ENCODE peak calls at places on chromosomes 3 and 15, in five cellular contexts. Q is A549, W is transverse colon, G is sigmoid colon, K is stomach. N is an unnamed sample.

GRCh38 chr15:68765602-68766368 is 54.9 kb downstream of the ANP32A start:
- DNase-seq in W (no peak), K (no peak), Q (no peak), G (no peak), N (peak; percentile 86)

GRCh38 chr3:33064929-33065328 is 32.0 kb downstream of the GLB1 start:
- DNase-seq in Q (no peak), W (no peak), K (no peak), G (no peak), N (peak; percentile 66)

GRCh38 chr3:153734777-153735551 is 386.2 kb upstream of the ARHGEF26 start:
- DNase-seq in G (no peak), Q (peak; percentile 13), K (no peak), W (no peak), N (no peak)

GRCh38 chr15:101128191-101128590 is 123.7 kb downstream of the CHSY1 start:
- DNase-seq in G (no peak), Q (no peak), K (no peak), W (no peak), N (no peak)

GRCh38 chr3:78839710-78840109 is 928.1 kb downstream of the ROBO1 start:
- DNase-seq in Q (no peak), W (no peak), K (no peak), G (no peak), N (no peak)

GRCh38 chr15:90957105-90957790 is 2.6 kb downstream of the RCCD1 start:
- DNase-seq in G (no peak), Q (no peak), K (peak; percentile 42), W (no peak), N (no peak)

GRCh38 chr15:40340038-40340739 is 550 bp downstream of the CCDC9B start:
- DNase-seq in K (peak; percentile 70), W (peak; percentile 76), G (peak; percentile 96), Q (no peak), N (no peak)

GRCh38 chr3:49132437-49133225 is at the start of gene LAMB2:
- DNase-seq in K (peak; percentile 77), W (peak; percentile 79), G (peak; percentile 89), Q (peak; percentile 69), N (peak; percentile 94)

GRCh38 chr3:39639344-39640236 is 169.8 kb upstream of the MYRIP start:
- DNase-seq in K (no peak), G (no peak), Q (peak; percentile 87), W (no peak), N (no peak)

GRCh38 chr15:82835391-82835917 is 26.0 kb downstream of the WHAMM start:
- DNase-seq in Q (no peak), K (no peak), W (no peak), G (no peak), N (no peak)

GRCh38 chr3:67083277-67083676 is 85.2 kb downstream of the KBTBD8 start:
- DNase-seq in K (no peak), W (no peak), G (no peak), Q (no peak), N (no peak)

GRCh38 chr3:1037631-1038030 is 55.2 kb upstream of the CNTN6 start:
- DNase-seq in W (no peak), Q (no peak), G (no peak), K (no peak), N (no peak)

GRCh38 chr15:63035977-63036376 is 6.6 kb upstream of the TPM1 start:
- DNase-seq in K (no peak), G (no peak), Q (no peak), W (no peak), N (no peak)

GRCh38 chr3:25654576-25654975 is 10.1 kb downstream of the TOP2B start:
- DNase-seq in K (no peak), W (no peak), G (no peak), Q (no peak), N (no peak)

GRCh38 chr3:45881031-45882022 is 5.0 kb upstream of the CCR9 start:
- DNase-seq in W (peak; percentile 13), G (no peak), K (no peak), Q (no peak), N (no peak)

GRCh38 chr15:101091080-101092017 is 160.5 kb downstream of the CHSY1 start:
- DNase-seq in K (no peak), G (no peak), W (no peak), Q (no peak), N (no peak)

GRCh38 chr15:98823012-98823458 is 174.7 kb downstream of the IGF1R start:
- DNase-seq in G (no peak), W (no peak), Q (no peak), K (no peak), N (no peak)

GRCh38 chr3:66572938-66573710 is 72.3 kb upstream of the LRIG1 start:
- DNase-seq in W (no peak), Q (peak; percentile 5), K (no peak), G (no peak), N (no peak)

GRCh38 chr3:79846148-79846933 is 78.5 kb upstream of the ROBO1 start:
- DNase-seq in G (no peak), Q (no peak), K (no peak), W (no peak), N (no peak)

GRCh38 chr3:186786810-186787375 is 3.5 kb downstream of the EIF4A2 start:
- DNase-seq in Q (no peak), W (no peak), G (no peak), K (no peak), N (no peak)

GRCh38 chr3:191438150-191438814 is 22.7 kb upstream of the PYDC2 start:
- DNase-seq in Q (no peak), W (no peak), K (no peak), G (no peak), N (no peak)

GRCh38 chr3:183924956-183925355 is 40.3 kb upstream of the PARL start:
- DNase-seq in K (peak; percentile 62), G (no peak), Q (peak; percentile 15), W (no peak), N (no peak)

GRCh38 chr15:85785887-85786777 is 8.6 kb downstream of the KLHL25 start:
- DNase-seq in G (no peak), K (no peak), Q (peak; percentile 83), W (peak; percentile 66), N (no peak)

GRCh38 chr15:97194750-97195149 is 765.8 kb upstream of the ARRDC4 start:
- DNase-seq in K (no peak), G (no peak), W (no peak), Q (no peak), N (no peak)

GRCh38 chr15:97196066-97197027 is 764.2 kb upstream of the ARRDC4 start:
- DNase-seq in K (no peak), G (no peak), W (no peak), Q (no peak), N (no peak)

GRCh38 chr15:97200161-97200560 is 760.3 kb upstream of the ARRDC4 start:
- DNase-seq in Q (no peak), K (no peak), G (no peak), W (no peak), N (no peak)
- H3K4me1 ChIP-seq in Q (no peaks in the 10 kb centered on the region), K (no peaks in the 10 kb centered on the region), G (no peaks in the 10 kb centered on the region), W (no peaks in the 10 kb centered on the region), N (no peaks in the 10 kb centered on the region)

GRCh38 chr15:26531489-26531888 is 241.4 kb downstream of the GABRB3 start:
- DNase-seq in W (no peak), K (no peak), Q (no peak), G (no peak), N (no peak)
- H3K9me3 ChIP-seq in W (peaks cover 14% of the 10 kb centered on the region), K (no peaks in the 10 kb centered on the region), Q (peaks cover 42% of the 10 kb centered on the region), G (no peaks in the 10 kb centered on the region), N (peaks cover 19% of the 10 kb centered on the region)

GRCh38 chr15:73859236-73859635 is 14.1 kb upstream of the TBC1D21 start:
- DNase-seq in K (peak; percentile 10), G (no peak), Q (no peak), W (no peak), N (no peak)
- TF ChIP-seq EP300 in K (no peak), G (no peak), Q (no peak), W (no peak), N (no peak)

DNA sequence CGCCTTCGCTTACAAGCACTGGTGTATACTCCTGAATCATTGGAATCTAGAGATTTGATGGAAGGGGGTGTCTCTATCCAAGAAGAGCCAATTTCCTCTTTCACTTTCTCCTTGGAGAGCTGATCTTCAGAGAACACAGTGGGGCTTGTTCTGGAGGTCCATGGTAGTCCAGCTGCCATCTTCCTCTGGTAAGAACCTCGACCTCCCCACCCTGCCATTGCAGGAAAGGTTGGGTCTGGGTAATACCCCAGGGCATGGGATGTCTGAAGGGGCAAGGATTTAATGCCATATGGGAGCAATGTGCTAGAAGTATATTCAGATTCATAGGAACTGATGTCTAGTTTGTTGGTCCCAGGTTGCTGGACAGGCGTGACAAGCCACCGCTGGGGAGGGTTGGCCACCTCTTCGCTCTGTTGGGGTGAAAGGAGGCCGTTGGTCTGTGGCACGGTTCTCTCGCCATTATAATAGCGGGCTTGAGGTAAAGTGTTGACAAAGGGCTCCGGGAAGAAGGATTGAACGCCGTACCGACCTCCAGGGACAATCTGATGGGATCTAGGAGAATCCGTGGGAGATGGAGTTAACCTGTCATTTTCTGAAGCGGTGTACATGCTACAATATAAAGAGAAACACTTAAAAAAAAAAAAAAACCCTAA is 4.8 kb downstream of the EOMES start:
- DNase-seq in G (no peak), Q (no peak), K (no peak), W (no peak), N (no peak)
- H3K4me1 ChIP-seq in G (peaks cover 38% of the 10 kb centered on the region), Q (peaks cover 14% of the 10 kb centered on the region), K (peaks cover 42% of the 10 kb centered on the region), W (peaks cover 49% of the 10 kb centered on the region), N (peaks cover 48% of the 10 kb centered on the region)

GRCh38 chr3:185233328-185233727 is 20.5 kb downstream of the EHHADH start:
- DNase-seq in W (no peak), K (no peak), G (no peak), Q (no peak), N (no peak)

GRCh38 chr3:185242642-185243041 is 11.2 kb downstream of the EHHADH start:
- DNase-seq in Q (no peak), W (no peak), G (no peak), K (no peak), N (no peak)

GRCh38 chr3:185236969-185237368 is 16.9 kb downstream of the EHHADH start:
- DNase-seq in K (no peak), G (no peak), W (no peak), Q (no peak), N (no peak)
- H3K9me3 ChIP-seq in K (no peaks in the 10 kb centered on the region), G (peaks cover under 1% of the 10 kb centered on the region), W (peaks cover 20% of the 10 kb centered on the region), Q (peaks cover 11% of the 10 kb centered on the region), N (peaks cover 37% of the 10 kb centered on the region)

GRCh38 chr3:105821433-105821832 is 47.4 kb downstream of the CBLB start:
- DNase-seq in K (peak; percentile 38), W (no peak), G (no peak), Q (no peak), N (no peak)
- TF ChIP-seq EP300 in K (no peak), W (no peak), G (no peak), Q (no peak), N (no peak)

DNA sequence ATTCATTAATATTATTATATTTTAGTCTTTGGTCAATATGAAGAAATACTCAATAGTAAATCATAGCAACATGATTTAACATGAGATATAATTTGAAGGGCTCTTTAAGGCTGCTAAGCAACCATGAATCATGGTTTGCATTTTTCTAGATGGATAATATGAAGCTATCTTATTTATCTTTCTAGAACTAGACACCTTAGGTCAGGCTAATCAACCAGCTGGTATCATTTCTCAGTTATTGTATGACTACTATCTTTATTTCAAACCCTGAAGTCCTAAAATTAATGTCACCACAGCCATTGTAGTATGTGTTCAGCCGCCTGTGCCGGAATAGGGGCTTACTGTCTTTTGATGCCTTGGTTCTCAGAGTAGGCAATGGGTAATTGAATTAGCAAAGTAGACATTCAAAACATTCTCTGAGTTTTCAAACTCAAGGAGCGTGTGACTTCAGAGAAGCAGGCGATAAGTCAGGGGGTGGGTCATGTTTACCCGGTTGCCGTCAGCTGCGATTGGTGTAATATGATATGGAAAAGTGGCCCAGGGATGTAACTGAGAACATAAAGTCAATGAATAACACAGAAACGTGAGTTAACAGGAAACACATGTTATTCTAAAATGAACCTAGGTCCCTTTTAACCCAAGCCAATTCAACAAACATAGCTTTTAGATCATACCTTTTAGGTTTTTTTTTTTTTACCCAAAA is 93.4 kb upstream of the CTDSPL start:
- DNase-seq in Q (no peak), K (peak; percentile 70), G (no peak), W (peak; percentile 25), N (no peak)
- H3K4me1 ChIP-seq in Q (no peaks in the 10 kb centered on the region), K (peaks cover 46% of the 10 kb centered on the region), G (peaks cover 24% of the 10 kb centered on the region), W (peaks cover 31% of the 10 kb centered on the region), N (peaks cover 38% of the 10 kb centered on the region)

N was measured in esophagus muscularis mucosa.